ENCODE peak calls at places on chromosomes 5 and 9, in eight cellular contexts. U, J, N, E, H, Z, G and I are unnamed samples.

GRCh38 chr5:140875085-140876065 is at the start of gene PCDHA12:
- DNase-seq in J (no peak), G (no peak), U (no peak), N (no peak), Z (no peak), E (no peak), H (no peak), I (no peak)

GRCh38 chr9:94076557-94076956 is 7.7 kb upstream of the PTPDC1 start:
- DNase-seq in U (no peak), J (no peak), Z (no peak), N (no peak), G (no peak), H (no peak), E (peak), I (no peak)

GRCh38 chr9:77648458-77649108 is 461 bp upstream of the GNA14 start:
- DNase-seq in G (no peak), H (no peak), E (peak), J (no peak), N (peak), U (peak), Z (no peak), I (no peak)

GRCh38 chr5:178340637-178341036 is 108.0 kb upstream of the PHYKPL start:
- DNase-seq in N (no peak), E (no peak), Z (no peak), U (no peak), H (no peak), G (no peak), J (no peak), I (no peak)

GRCh38 chr5:93581738-93582414 is 857 bp upstream of the NR2F1-AS1 start:
- DNase-seq in U (peak), N (no peak), J (no peak), H (no peak), E (peak), Z (peak), G (no peak), I (no peak)

GRCh38 chr9:134917431-134918373 is at the start of gene FCN1:
- DNase-seq in G (no peak), E (no peak), U (no peak), J (no peak), Z (no peak), N (no peak), H (no peak), I (no peak)

GRCh38 chr5:107805166-107805565 is 134.4 kb upstream of the EFNA5 start:
- DNase-seq in G (no peak), Z (peak), E (no peak), N (no peak), J (no peak), U (no peak), H (no peak), I (no peak)

GRCh38 chr5:78758169-78758839 is 109.7 kb upstream of the LHFPL2 start:
- DNase-seq in H (no peak), N (no peak), E (no peak), U (peak), Z (no peak), J (peak), G (peak), I (peak)

GRCh38 chr9:6902423-6902822 is 144.7 kb downstream of the KDM4C start:
- DNase-seq in U (peak), N (no peak), E (no peak), H (no peak), G (no peak), J (no peak), Z (no peak), I (no peak)

GRCh38 chr9:89477395-89477794 is 20.5 kb downstream of the SEMA4D start:
- DNase-seq in U (no peak), J (no peak), Z (no peak), N (no peak), G (no peak), E (no peak), H (no peak), I (no peak)

GRCh38 chr5:52579391-52579790 is 208.3 kb upstream of the ITGA1 start:
- DNase-seq in U (no peak), J (no peak), Z (peak), N (no peak), E (no peak), H (no peak), G (no peak), I (no peak)

GRCh38 chr5:145568581-145568980 is 266.6 kb downstream of the PRELID2 start:
- DNase-seq in H (no peak), U (peak), J (no peak), E (no peak), N (no peak), G (no peak), Z (no peak), I (no peak)

GRCh38 chr5:126745259-126745992 is 31.5 kb upstream of the LMNB1 start:
- DNase-seq in J (no peak), Z (no peak), N (no peak), E (no peak), U (no peak), G (no peak), H (no peak), I (no peak)

GRCh38 chr9:6525326-6526040 is 112.5 kb downstream of the UHRF2 start:
- DNase-seq in N (no peak), E (no peak), J (no peak), G (no peak), H (no peak), U (no peak), Z (no peak), I (no peak)

GRCh38 chr5:113331201-113331551 is 103.6 kb downstream of the TSSK1B start:
- DNase-seq in Z (no peak), J (no peak), U (peak), E (no peak), G (no peak), H (no peak), N (no peak), I (no peak)

GRCh38 chr5:79560774-79561524 is 47.0 kb upstream of the HOMER1 start:
- DNase-seq in G (no peak), J (peak), U (peak), E (no peak), H (no peak), N (no peak), Z (no peak), I (peak)

GRCh38 chr5:32443541-32444190 is 874 bp downstream of the ZFR start:
- DNase-seq in U (peak), G (peak), N (peak), J (peak), E (no peak), Z (peak), H (peak), I (peak)

GRCh38 chr9:82445556-82445955 is 457.0 kb downstream of the SPATA31D1 start:
- DNase-seq in N (no peak), G (no peak), H (no peak), Z (no peak), E (no peak), U (no peak), J (no peak), I (no peak)

GRCh38 chr9:97501972-97502221 is 431 bp downstream of the TMOD1 start:
- DNase-seq in J (no peak), H (no peak), N (no peak), G (no peak), Z (no peak), E (no peak), U (no peak), I (no peak)

GRCh38 chr5:177439518-177440053 is 7.0 kb upstream of the PRR7 start:
- DNase-seq in N (no peak), E (no peak), G (no peak), U (no peak), Z (no peak), J (no peak), H (no peak), I (no peak)

GRCh38 chr5:127705120-127705892 is 2.1 kb downstream of the CCDC192 start:
- DNase-seq in J (no peak), U (peak), N (no peak), E (peak), Z (peak), G (no peak), H (no peak), I (no peak)

GRCh38 chr9:77910216-77910615 is 121.4 kb downstream of the GNAQ start:
- DNase-seq in J (no peak), H (no peak), Z (no peak), U (no peak), E (no peak), G (no peak), N (peak), I (no peak)

GRCh38 chr9:116626762-116627161 is 60.3 kb upstream of the TRIM32 start:
- DNase-seq in N (no peak), Z (no peak), G (no peak), U (no peak), J (no peak), H (no peak), E (no peak), I (no peak)

GRCh38 chr5:62506659-62507460 is 71.8 kb upstream of the LRRC70 start:
- DNase-seq in U (peak), J (no peak), H (no peak), N (no peak), Z (peak), E (peak), G (no peak), I (no peak)

GRCh38 chr5:146890073-146890472 is 11.5 kb upstream of the PPP2R2B start:
- DNase-seq in H (no peak), U (no peak), N (no peak), G (no peak), E (no peak), J (no peak), Z (no peak), I (no peak)

GRCh38 chr9:97572892-97573365 is 60.2 kb downstream of the TSTD2 start:
- DNase-seq in H (no peak), N (no peak), E (no peak), G (no peak), J (no peak), U (no peak), Z (no peak), I (no peak)